ENCODE peak calls at places on chromosomes 6 and 20, in eight cellular contexts. G is left lung, T is endothelial cell of umbilical vein, V is A549, O is prostate gland, J is transverse colon, X is B cell, Y is esophagus squamous epithelium. I is an unnamed sample.

GRCh38 chr6:45728674-45729073 is 287.0 kb downstream of the CLIC5 start:
- DNase-seq in X (no peak), J (no peak), G (no peak), Y (no peak), O (peak; percentile 51), T (no peak), V (no peak), I (no peak)

GRCh38 chr20:47273591-47274235 is 82.8 kb downstream of the ZMYND8 start:
- DNase-seq in J (no peak), X (no peak), T (no peak), O (no peak), Y (no peak), V (peak; percentile 13), G (no peak), I (no peak)

GRCh38 chr6:136728976-136729515 is 63.2 kb downstream of the MAP3K5 start:
- DNase-seq in T (no peak), V (no peak), X (no peak), Y (no peak), O (no peak), G (no peak), J (no peak), I (no peak)

GRCh38 chr6:73937805-73938204 is 241.8 kb downstream of the CD109 start:
- DNase-seq in Y (no peak), O (no peak), T (no peak), X (no peak), G (no peak), V (no peak), J (no peak), I (no peak)

GRCh38 chr6:20220345-20220744 is 8.1 kb upstream of the MBOAT1 start:
- DNase-seq in G (no peak), X (no peak), T (no peak), V (no peak), O (no peak), J (no peak), Y (no peak), I (no peak)

GRCh38 chr20:31476648-31477220 is 1.6 kb downstream of the REM1 start:
- DNase-seq in O (no peak), V (no peak), J (no peak), G (no peak), T (no peak), Y (no peak), X (no peak), I (no peak)

GRCh38 chr6:17032595-17033591 is 69.0 kb upstream of the STMND1 start:
- DNase-seq in O (peak; percentile 54), T (peak; percentile 95), X (no peak), G (peak; percentile 63), V (peak; percentile 15), Y (no peak), J (peak; percentile 62), I (peak; percentile 81)

GRCh38 chr6:137728386-137729349 is 138.4 kb upstream of the TNFAIP3 start:
- DNase-seq in T (peak; percentile 31), J (no peak), G (no peak), O (peak; percentile 58), Y (no peak), V (no peak), X (no peak), I (peak; percentile 48)

GRCh38 chr6:143536461-143536865 is 24.9 kb upstream of the FUCA2 start:
- DNase-seq in J (peak; percentile 62), G (peak; percentile 67), Y (no peak), T (peak; percentile 34), V (no peak), O (peak; percentile 31), X (no peak), I (no peak)

GRCh38 chr6:14066782-14067406 is 50.7 kb upstream of the CD83 start:
- DNase-seq in G (no peak), T (peak; percentile 61), V (peak; percentile 54), J (no peak), X (peak; percentile 47), O (peak; percentile 46), Y (no peak), I (no peak)

GRCh38 chr20:53831228-53831627 is 237.6 kb upstream of the ZNF217 start:
- DNase-seq in G (no peak), Y (no peak), J (no peak), V (no peak), O (no peak), X (no peak), T (no peak), I (no peak)

GRCh38 chr6:128964233-128964755 is 81.4 kb downstream of the LAMA2 start:
- DNase-seq in J (no peak), G (no peak), O (no peak), X (no peak), T (peak; percentile 51), Y (no peak), V (no peak), I (no peak)

GRCh38 chr6:105545947-105546710 is 143.2 kb upstream of the PREP start:
- DNase-seq in Y (no peak), V (peak; percentile 13), T (no peak), X (no peak), J (no peak), O (no peak), G (no peak), I (no peak)

DNA sequence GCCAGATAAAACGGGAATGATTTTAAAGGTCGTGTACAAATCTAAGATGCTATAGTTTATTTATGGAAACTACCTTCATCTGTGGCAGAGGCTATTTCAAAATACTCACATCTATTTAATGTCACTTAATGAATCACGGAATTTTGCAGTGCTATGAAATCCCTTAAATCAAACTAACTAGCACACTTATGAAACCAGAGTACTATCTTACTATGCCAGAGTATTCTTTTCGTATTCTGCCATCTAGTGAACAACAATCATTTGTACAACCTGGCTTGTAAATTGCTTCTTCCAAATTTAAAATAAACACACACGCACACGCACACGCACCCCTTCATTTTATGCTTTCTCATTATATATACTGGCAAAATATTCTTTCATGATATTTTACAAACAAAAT is 78.0 kb upstream of the BMP5 start:
- DNase-seq in T (peak; percentile 51), G (no peak), V (peak; percentile 10), Y (no peak), X (no peak), O (no peak), J (no peak), I (no peak)
- TF ChIP-seq CTCF in T (no peak), G (no peak), V (peak; percentile 66), Y (peak; percentile 39), X (no peak), O (no peak), J (no peak), I (no peak)

GRCh38 chr6:168030218-168030693 is 32.8 kb downstream of the KIF25 start:
- DNase-seq in J (no peak), X (no peak), V (no peak), T (no peak), O (no peak), Y (no peak), G (no peak), I (no peak)

GRCh38 chr6:168031411-168032382 is 34.2 kb downstream of the KIF25 start:
- DNase-seq in X (no peak), O (no peak), Y (no peak), V (no peak), G (no peak), J (no peak), T (no peak), I (no peak)

GRCh38 chr6:168030881-168031280 is 33.4 kb downstream of the KIF25 start:
- DNase-seq in T (no peak), V (no peak), Y (no peak), O (no peak), X (no peak), J (no peak), G (no peak), I (no peak)

GRCh38 chr6:168033791-168034190 is 36.3 kb downstream of the KIF25 start:
- DNase-seq in G (no peak), O (no peak), X (no peak), Y (no peak), T (no peak), J (no peak), V (no peak), I (no peak)

DNA sequence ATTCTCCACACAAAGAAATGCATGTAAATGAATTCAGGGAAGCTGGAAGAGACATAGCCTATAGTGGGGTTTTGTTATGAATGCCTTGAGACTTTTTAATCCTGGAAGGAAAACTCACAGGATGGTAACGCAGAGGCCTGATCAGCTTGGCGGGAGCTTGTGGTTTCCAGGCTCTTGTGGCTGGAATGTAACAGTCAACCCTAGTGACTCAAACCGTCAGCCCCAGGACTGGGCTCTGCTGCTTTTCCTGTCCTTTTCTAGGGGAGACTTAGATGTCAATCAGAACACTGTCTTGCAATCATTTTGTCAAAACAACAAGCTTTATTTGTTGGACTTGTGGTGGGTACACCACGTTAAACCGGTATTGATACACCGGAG is 34.9 kb downstream of the KIF25 start:
- DNase-seq in V (no peak), G (no peak), X (no peak), T (no peak), J (no peak), O (no peak), Y (no peak), I (no peak)
- TF ChIP-seq CTCF in V (no peak), G (no peak), X (no peak), T (no peak), J (no peak), O (no peak), Y (no peak), I (no peak)

GRCh38 chr6:15247750-15248450 is 2.0 kb downstream of the JARID2 start:
- DNase-seq in J (peak; percentile 69), Y (peak; percentile 15), X (peak; percentile 73), T (peak; percentile 55), V (peak; percentile 51), O (peak; percentile 36), G (peak; percentile 62), I (no peak)
- TF ChIP-seq CTCF in J (peak; percentile 19), Y (peak; percentile 56), X (peak; percentile 55), T (no peak), V (peak; percentile 29), O (no peak), G (peak; percentile 24), I (no peak)

GRCh38 chr20:60586417-60587105 is 628.3 kb downstream of the CDH26 start:
- DNase-seq in O (no peak), J (no peak), X (no peak), G (no peak), T (no peak), V (no peak), Y (no peak), I (no peak)

GRCh38 chr20:60583741-60584140 is 625.5 kb downstream of the CDH26 start:
- DNase-seq in Y (no peak), V (no peak), T (no peak), G (no peak), J (no peak), O (no peak), X (no peak), I (no peak)

GRCh38 chr20:60579941-60580515 is 621.8 kb downstream of the CDH26 start:
- DNase-seq in Y (no peak), J (no peak), O (no peak), X (no peak), V (no peak), T (no peak), G (no peak), I (no peak)

GRCh38 chr20:60584221-60584620 is 626.0 kb downstream of the CDH26 start:
- DNase-seq in G (no peak), Y (no peak), T (no peak), V (no peak), O (no peak), J (no peak), X (no peak), I (no peak)

DNA sequence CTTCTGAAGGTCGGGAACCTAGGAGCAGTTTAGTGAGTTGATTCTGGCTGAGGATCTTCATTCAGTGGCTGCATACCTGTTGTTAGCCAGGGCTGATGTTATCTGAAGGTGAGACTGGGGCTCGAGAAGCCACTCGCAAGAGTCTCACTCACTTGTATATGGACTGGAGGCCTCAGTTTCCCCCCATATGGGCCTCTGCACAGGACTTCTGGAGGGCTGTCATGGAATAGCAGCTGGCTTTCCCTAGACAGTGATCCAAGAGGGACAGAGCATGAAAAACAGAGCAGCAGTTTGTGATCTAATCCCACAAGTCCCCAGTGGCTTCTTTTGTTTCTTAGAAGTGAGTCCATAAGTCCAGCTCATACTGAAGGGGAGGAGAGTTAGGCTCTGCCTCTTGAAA is 623.4 kb downstream of the CDH26 start:
- DNase-seq in Y (no peak), T (no peak), X (no peak), V (no peak), G (no peak), O (no peak), J (no peak), I (no peak)
- TF ChIP-seq CTCF in Y (no peak), T (no peak), X (no peak), V (no peak), G (no peak), O (no peak), J (no peak), I (no peak)

I was measured in omental fat pad.